ENCODE peak calls at places on chromosomes 5 and 9, in five cellular contexts. O, G, R, P and C are unnamed samples.

GRCh38 chr5:2702096-2702879 is 49.2 kb downstream of the IRX2 start:
- DNase-seq in P (no peak), R (no peak), O (no peak), G (no peak), C (no peak)

GRCh38 chr9:134917431-134918373 is at the start of gene FCN1:
- DNase-seq in G (no peak), R (no peak), P (no peak), O (no peak), C (no peak)

GRCh38 chr5:156815988-156816599 is 34.0 kb upstream of the PPP1R2B start:
- DNase-seq in G (no peak), P (peak), O (peak), R (no peak), C (peak)

GRCh38 chr9:125437771-125438221 is 176.2 kb downstream of the GAPVD1 start:
- DNase-seq in O (no peak), G (no peak), P (no peak), R (no peak), C (no peak)

GRCh38 chr5:122919969-122920368 is 74.6 kb downstream of the SNX24 start:
- DNase-seq in G (no peak), P (no peak), O (no peak), R (no peak), C (no peak)

GRCh38 chr9:113484258-113484730 is 20.8 kb downstream of the RGS3 start:
- DNase-seq in O (peak), P (no peak), R (no peak), G (no peak), C (no peak)

GRCh38 chr5:127400524-127400923 is 109.9 kb downstream of the MEGF10 start:
- DNase-seq in G (no peak), R (no peak), P (no peak), O (no peak), C (no peak)

GRCh38 chr5:54013556-54014157 is 296.7 kb downstream of the ARL15 start:
- DNase-seq in G (no peak), P (peak), O (no peak), R (no peak), C (no peak)

GRCh38 chr5:167936944-167937627 is 354.4 kb upstream of the WWC1 start:
- DNase-seq in R (no peak), O (no peak), G (no peak), P (no peak), C (no peak)

GRCh38 chr5:79759436-79759835 is 69.8 kb downstream of the CMYA5 start:
- DNase-seq in O (no peak), P (no peak), R (no peak), G (no peak), C (no peak)

GRCh38 chr9:104227108-104227507 is 133.0 kb downstream of the SMC2 start:
- DNase-seq in R (no peak), P (no peak), G (no peak), O (no peak), C (no peak)

GRCh38 chr5:138833726-138834480 is 41.2 kb downstream of the LRRTM2 start:
- DNase-seq in R (no peak), G (no peak), P (no peak), O (no peak), C (no peak)

GRCh38 chr9:2085719-2086515 is 70.8 kb downstream of the SMARCA2 start:
- DNase-seq in G (no peak), P (no peak), R (no peak), O (no peak), C (no peak)

GRCh38 chr9:132006657-132007370 is 72.9 kb downstream of the MED27 start:
- DNase-seq in P (no peak), G (no peak), O (no peak), R (peak), C (no peak)

GRCh38 chr5:8012131-8012977 is 143.4 kb downstream of the MTRR start:
- DNase-seq in O (peak), G (no peak), R (no peak), P (peak), C (peak)

GRCh38 chr5:105680858-105681257 is 1989.9 kb downstream of the EFNA5 start:
- DNase-seq in G (no peak), R (no peak), O (no peak), P (no peak), C (no peak)

GRCh38 chr5:140360101-140360500 is at the start of gene SLC4A9:
- DNase-seq in R (no peak), O (no peak), P (no peak), G (no peak), C (no peak)

GRCh38 chr9:134055981-134056461 is 11.8 kb downstream of the BRD3 start:
- DNase-seq in G (no peak), P (no peak), R (no peak), O (no peak), C (no peak)

GRCh38 chr5:166834246-166834645 is 1457.2 kb upstream of the WWC1 start:
- DNase-seq in P (no peak), R (no peak), G (no peak), O (no peak), C (no peak)

GRCh38 chr5:89342106-89342876 is 459.3 kb upstream of the MEF2C start:
- DNase-seq in G (no peak), P (no peak), R (peak), O (no peak), C (no peak)

GRCh38 chr9:99144966-99145365 is 40.1 kb downstream of the TGFBR1 start:
- DNase-seq in P (no peak), R (no peak), G (no peak), O (no peak), C (no peak)

GRCh38 chr9:99142275-99142674 is 37.4 kb downstream of the TGFBR1 start:
- DNase-seq in O (no peak), R (no peak), P (no peak), G (no peak), C (no peak)

GRCh38 chr9:99141849-99142248 is 36.9 kb downstream of the TGFBR1 start:
- DNase-seq in G (no peak), P (no peak), O (no peak), R (no peak), C (no peak)

GRCh38 chr9:99140685-99141314 is 35.9 kb downstream of the TGFBR1 start:
- DNase-seq in G (no peak), R (no peak), P (peak), O (peak), C (peak)

GRCh38 chr9:99143661-99144060 is 38.7 kb downstream of the TGFBR1 start:
- DNase-seq in O (no peak), G (no peak), P (no peak), R (no peak), C (no peak)
- TF ChIP-seq SP1 in O (no peak), G (no peak), P (no peak), R (no peak), C (no peak)

DNA sequence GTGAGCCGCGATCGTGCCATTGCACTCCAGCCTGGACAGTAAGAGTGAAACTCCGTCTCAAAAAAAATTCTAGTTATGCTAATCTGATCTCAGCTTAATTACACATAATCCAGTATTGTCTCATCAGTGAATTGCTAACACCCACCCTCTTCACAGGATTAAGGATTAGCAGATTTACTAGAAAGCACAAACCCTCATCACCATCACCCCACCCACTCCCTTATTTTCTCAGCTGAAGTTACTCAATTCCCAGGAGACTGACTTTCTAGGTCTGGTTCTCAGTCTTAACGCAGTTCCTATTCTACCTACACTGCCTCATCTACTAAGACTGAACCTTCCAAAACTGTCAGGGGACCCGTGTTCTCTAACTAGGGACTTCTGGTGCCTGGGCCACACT is 9.0 kb downstream of the TOR1B start:
- DNase-seq in P (no peak), G (no peak), R (no peak), O (no peak), C (no peak)
- TF ChIP-seq CREB1 in P (no peak), G (no peak), R (no peak), O (no peak), C (no peak)

GRCh38 chr9:136945333-136946227 is 537 bp downstream of the C8G start:
- DNase-seq in G (peak), R (no peak), P (no peak), O (peak), C (no peak)

GRCh38 chr9:136943291-136944093 is 1.0 kb downstream of the FBXW5 start:
- DNase-seq in P (peak), O (no peak), R (no peak), G (peak), C (peak)

GRCh38 chr9:136944519-136945332 is at the start of the genes C8G and FBXW5:
- DNase-seq in P (peak), R (peak), O (peak), G (peak), C (peak)

GRCh38 chr9:136942881-136943230 is 1.7 kb downstream of the FBXW5 start:
- DNase-seq in O (no peak), R (no peak), G (no peak), P (no peak), C (no peak)

GRCh38 chr9:136944094-136944518 is 432 bp downstream of the FBXW5 start:
- DNase-seq in R (no peak), P (no peak), O (no peak), G (peak), C (no peak)
- TF ChIP-seq SP1 in R (no peak), P (no peak), O (no peak), G (no peak), C (no peak)

GRCh38 chr5:71809446-71809845 is 90.4 kb downstream of the CARTPT start:
- DNase-seq in G (no peak), R (no peak), O (no peak), P (no peak), C (no peak)

GRCh38 chr5:71810456-71811181 is 91.5 kb downstream of the CARTPT start:
- DNase-seq in G (no peak), O (no peak), R (no peak), P (no peak), C (no peak)

GRCh38 chr5:71811779-71812178 is 92.7 kb downstream of the CARTPT start:
- DNase-seq in G (no peak), R (no peak), O (no peak), P (no peak), C (no peak)

GRCh38 chr5:71810023-71810422 is 90.9 kb downstream of the CARTPT start:
- DNase-seq in R (no peak), G (no peak), O (no peak), P (no peak), C (no peak)

GRCh38 chr5:71807909-71808308 is 88.8 kb downstream of the CARTPT start:
- DNase-seq in R (no peak), O (no peak), P (no peak), G (no peak), C (no peak)
- TF ChIP-seq CREB1 in R (no peak), O (no peak), P (no peak), G (no peak), C (no peak)

GRCh38 chr5:172444626-172445365 is 9.5 kb downstream of the SH3PXD2B start:
- DNase-seq in G (no peak), O (no peak), P (no peak), R (no peak), C (no peak)

GRCh38 chr5:172442592-172442991 is 11.7 kb downstream of the SH3PXD2B start:
- DNase-seq in R (no peak), P (no peak), O (no peak), G (no peak), C (no peak)

GRCh38 chr5:172444110-172444510 is 10.2 kb downstream of the SH3PXD2B start:
- DNase-seq in G (no peak), P (no peak), R (no peak), O (no peak), C (no peak)

GRCh38 chr5:172441262-172441751 is 13.0 kb downstream of the SH3PXD2B start:
- DNase-seq in O (no peak), G (no peak), R (no peak), P (peak), C (no peak)

DNA sequence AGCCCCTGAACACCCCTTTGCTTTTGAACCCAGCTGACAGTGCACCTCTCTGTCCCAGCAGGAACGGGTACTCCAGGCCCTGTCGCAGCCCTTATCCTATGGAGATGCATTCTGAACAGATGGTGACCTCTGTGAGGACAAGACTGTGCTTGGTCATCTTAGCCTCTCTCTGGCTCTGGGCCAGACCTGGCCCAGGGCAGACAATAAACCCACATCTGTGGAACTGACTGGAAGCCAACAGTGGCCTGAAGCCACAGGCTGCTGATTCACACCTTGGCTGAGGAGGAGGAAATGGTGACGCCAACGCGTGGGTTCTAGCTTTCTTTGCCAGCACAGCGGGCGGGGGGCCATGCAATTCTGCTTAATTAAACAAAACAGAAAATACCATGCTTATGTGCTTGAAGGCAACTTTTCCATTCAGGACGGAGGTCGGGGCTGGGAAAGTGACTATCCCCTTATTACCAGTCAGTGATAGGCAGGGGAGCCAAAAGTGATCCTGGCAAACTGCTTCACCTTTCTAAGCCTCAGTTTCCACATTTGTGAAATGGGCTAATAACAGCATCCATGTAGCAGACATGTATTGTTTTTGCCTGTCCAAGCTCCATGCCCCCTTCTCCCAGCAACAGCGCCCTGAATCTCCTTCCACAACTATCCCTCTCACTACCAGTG is 10.8 kb downstream of the SH3PXD2B start:
- DNase-seq in G (no peak), P (peak), O (no peak), R (no peak), C (no peak)
- TF ChIP-seq SP1 in G (no peak), P (no peak), O (no peak), R (no peak), C (no peak)

GRCh38 chr9:121945849-121946248 is 147.3 kb downstream of the TTLL11 start:
- DNase-seq in G (no peak), P (no peak), R (no peak), O (no peak), C (no peak)

GRCh38 chr9:121946465-121946864 is 146.6 kb downstream of the TTLL11 start:
- DNase-seq in P (no peak), R (no peak), G (no peak), O (no peak), C (no peak)

GRCh38 chr9:121943463-121943862 is 149.6 kb downstream of the TTLL11 start:
- DNase-seq in P (no peak), O (no peak), R (no peak), G (no peak), C (no peak)

GRCh38 chr9:121944741-121945191 is 148.3 kb downstream of the TTLL11 start:
- DNase-seq in G (no peak), P (no peak), R (no peak), O (no peak), C (no peak)

GRCh38 chr9:121945281-121945680 is 147.8 kb downstream of the TTLL11 start:
- DNase-seq in G (no peak), R (no peak), P (no peak), O (no peak), C (no peak)
- TF ChIP-seq CREB1 in G (no peak), R (no peak), P (no peak), O (no peak), C (no peak)

GRCh38 chr9:94919376-94920098 is 193.0 kb downstream of the AOPEP start:
- DNase-seq in G (no peak), R (no peak), P (peak), O (no peak), C (no peak)
- TF ChIP-seq SP1 in G (no peak), R (no peak), P (no peak), O (no peak), C (no peak)

GRCh38 chr5:95962785-95963184 is 1.1 kb upstream of the ELL2 start:
- DNase-seq in R (no peak), P (peak), G (no peak), O (peak), C (peak)
- TF ChIP-seq CREB1 in R (no peak), P (no peak), G (no peak), O (no peak), C (no peak)

DNA sequence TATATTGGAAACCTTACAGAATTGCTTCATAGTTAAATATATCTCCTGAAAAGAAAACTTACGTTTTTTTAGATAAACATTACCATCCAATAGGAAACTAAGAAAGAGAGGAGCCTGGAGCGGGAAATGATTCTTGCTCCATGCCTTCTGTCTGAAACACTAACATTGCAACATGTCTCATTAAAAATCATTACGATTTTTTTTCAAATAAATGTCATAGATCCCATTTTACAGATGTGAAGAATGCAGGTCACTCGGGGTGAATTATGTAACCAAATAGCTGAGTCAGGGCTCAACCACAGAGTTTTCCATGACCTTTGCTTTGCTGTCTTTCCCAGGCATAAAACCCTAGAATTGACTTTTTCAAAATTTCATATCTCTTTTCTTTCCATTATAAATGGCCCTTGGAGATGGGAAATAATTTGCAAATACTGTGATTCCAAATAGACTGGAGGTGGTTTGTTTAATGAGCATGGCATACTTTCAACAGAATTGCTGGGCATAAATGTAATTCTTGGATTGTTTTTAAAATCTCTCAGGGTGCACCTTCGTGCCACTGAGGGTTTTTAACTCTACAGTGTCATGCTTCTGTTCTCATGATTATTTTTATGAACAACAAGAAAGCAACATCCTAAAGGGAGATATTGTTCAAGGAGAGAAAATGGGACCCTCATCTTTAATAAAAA is 302.8 kb downstream of the EBF1 start:
- DNase-seq in O (no peak), P (no peak), G (no peak), R (no peak), C (no peak)
- TF ChIP-seq SP1 in O (no peak), P (no peak), G (no peak), R (no peak), C (no peak)

DNA sequence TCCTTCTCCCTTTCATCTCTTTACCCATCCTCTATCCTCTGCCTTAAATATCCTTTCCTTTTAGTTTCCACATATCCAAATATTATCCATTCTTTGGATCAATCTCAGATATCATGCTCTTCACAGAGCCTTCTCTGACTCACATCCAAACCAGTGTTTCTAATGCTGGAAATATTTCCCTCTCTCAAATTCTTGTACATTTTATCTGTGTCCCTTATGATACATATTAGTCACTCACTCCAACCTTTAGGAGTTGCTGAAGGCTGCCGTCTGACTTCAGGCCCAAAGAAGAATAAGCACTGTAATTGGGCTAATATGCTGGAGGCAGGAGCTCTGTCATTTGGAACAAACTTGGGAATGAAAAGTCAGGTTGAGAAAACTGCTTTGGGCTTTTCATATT is 156.4 kb upstream of the RUSC2 start:
- DNase-seq in P (no peak), O (no peak), G (no peak), R (no peak), C (no peak)
- TF ChIP-seq CREB1 in P (no peak), O (no peak), G (no peak), R (no peak), C (no peak)